ENCODE peak calls at places on chromosomes 3 and 15, in four cellular contexts. Q is activated gamma-delta T cell treated with Interleukin-2 at 50 U/mL for 16 hours; O is K562; W is natural killer cell treated with Interleukin-12 subunit alpha and Interleukin-12 subunit beta and Interleukin-15 and Interleukin-18, amount 100 ng/mL, for 72 hours. H is an unnamed sample.

GRCh38 chr3:167151671-167152070 is 228.4 kb downstream of the ZBBX start:
- DNase-seq in Q (no peak), O (no peak), W (no peak), H (no peak)

GRCh38 chr3:163768048-163768447 is 1310.2 kb downstream of the SI start:
- DNase-seq in Q (no peak), O (no peak), W (no peak), H (no peak)

GRCh38 chr15:45522179-45522930 is at the start of gene SLC30A4:
- DNase-seq in Q (peak; percentile 58), O (peak; percentile 87), W (peak; percentile 84), H (peak; percentile 66)

GRCh38 chr3:3196148-3196861 is 16.8 kb upstream of the CRBN start:
- DNase-seq in Q (no peak), O (peak; percentile 19), W (no peak), H (no peak)

GRCh38 chr3:135556184-135556583 is 409.3 kb upstream of the PPP2R3A start:
- DNase-seq in Q (no peak), O (no peak), W (no peak), H (no peak)

GRCh38 chr15:60568301-60568742 is 89.4 kb upstream of the ICE2 start:
- DNase-seq in Q (no peak), O (no peak), W (no peak), H (peak; percentile 61)

GRCh38 chr3:183410280-183410679 is 18.1 kb downstream of the MCF2L2 start:
- DNase-seq in Q (no peak), O (peak; percentile 57), W (no peak), H (no peak)

GRCh38 chr3:52846427-52846983 is 11.7 kb upstream of the MUSTN1 start:
- DNase-seq in Q (no peak), O (no peak), W (no peak), H (no peak)